ENCODE peak calls at places on chromosomes 4 and X, in four cellular contexts. V is non-pigmented ciliary epithelial cell, T is stomach, Z is NCI-H1092 treated with DMSO at 0.1 percent for 48 hours. I is an unnamed sample.
A peak's percentile ranks its signal among the peaks of the same experiment; 100 is the strongest.

GRCh38 chr4:54525602-54526001 is 132.2 kb upstream of the KIT start:
- DNase-seq in T (no peak), V (peak; percentile 58), Z (no peak), I (peak; percentile 72)

GRCh38 chrX:120269379-120270035 is 18.9 kb downstream of the ZBTB33 start:
- DNase-seq in Z (no peak), V (no peak), T (no peak), I (no peak)

GRCh38 chr4:4640692-4641091 is 98.8 kb upstream of the STX18 start:
- DNase-seq in Z (no peak), T (no peak), V (no peak), I (no peak)

GRCh38 chr4:184448828-184449227 is 25.5 kb downstream of the IRF2 start:
- DNase-seq in V (peak; percentile 38), Z (no peak), T (no peak), I (peak; percentile 76)

GRCh38 chrX:68413254-68413653 is 20.0 kb downstream of the OPHN1 start:
- DNase-seq in V (no peak), Z (no peak), T (no peak), I (no peak)

GRCh38 chrX:7145454-7145853 is 2.1 kb upstream of the STS start:
- DNase-seq in V (no peak), T (no peak), Z (no peak), I (no peak)

GRCh38 chr4:7783560-7783959 is 156.1 kb downstream of the AFAP1 start:
- DNase-seq in T (no peak), Z (no peak), V (no peak), I (no peak)

GRCh38 chr4:147994076-147994475 is 262.2 kb downstream of the ARHGAP10 start:
- DNase-seq in V (no peak), T (no peak), Z (no peak), I (peak; percentile 60)

GRCh38 chr4:1403591-1404572 is 2.4 kb downstream of the NKX1-1 start:
- DNase-seq in T (peak; percentile 17), V (no peak), Z (no peak), I (no peak)

GRCh38 chrX:129651756-129652564 is 2.8 kb downstream of the APLN start:
- DNase-seq in V (no peak), T (peak; percentile 34), Z (no peak), I (no peak)

GRCh38 chrX:29470029-29470428 is 745.3 kb upstream of the MAGEB2 start:
- DNase-seq in V (no peak), Z (no peak), T (no peak), I (peak; percentile 59)

GRCh38 chrX:107773906-107774435 is 1.6 kb downstream of the TSC22D3 start:
- DNase-seq in Z (no peak), V (no peak), T (no peak), I (no peak)

GRCh38 chrX:104136241-104137019 is 20.4 kb downstream of the SLC25A53 start:
- DNase-seq in T (peak; percentile 72), V (peak; percentile 71), Z (peak; percentile 89), I (peak; percentile 89)

GRCh38 chr4:88014506-88014905 is 7.1 kb downstream of the PKD2 start:
- DNase-seq in Z (no peak), T (no peak), V (no peak), I (no peak)

GRCh38 chrX:71158603-71159002 is 14.0 kb downstream of the NLGN3 start:
- DNase-seq in V (no peak), T (no peak), Z (no peak), I (no peak)

GRCh38 chr4:100494166-100494565 is 23.7 kb downstream of the EMCN start:
- DNase-seq in V (no peak), Z (no peak), T (no peak), I (peak; percentile 48)